ENCODE peak calls at places on chromosomes 11 and 22, in four cellular contexts. L, C, K and O are unnamed samples.

GRCh38 chr22:29797351-29797750 is 30.2 kb downstream of the UQCR10 start:
- DNase-seq in L (no peak), K (no peak), C (no peak), O (no peak)

GRCh38 chr22:44211946-44212930 is 31.5 kb downstream of the PARVG start:
- DNase-seq in K (no peak), L (no peak), C (no peak), O (no peak)

GRCh38 chr11:108895579-108896480 is 231.0 kb downstream of the DDX10 start:
- DNase-seq in C (no peak), K (peak), L (no peak), O (no peak)

GRCh38 chr11:65891180-65892136 is 985 bp downstream of the CCDC85B start:
- DNase-seq in L (no peak), K (peak), C (no peak), O (no peak)

GRCh38 chr22:47126344-47126811 is 363.9 kb downstream of the TBC1D22A start:
- DNase-seq in L (no peak), K (no peak), C (no peak), O (no peak)

GRCh38 chr11:70159612-70160570 is 43.2 kb upstream of the FADD start:
- DNase-seq in L (no peak), C (no peak), K (no peak), O (peak)

GRCh38 chr11:48141475-48142100 is 75.0 kb upstream of the OR4B1 start:
- DNase-seq in K (no peak), L (no peak), C (no peak), O (no peak)

GRCh38 chr11:16800382-16800781 is 61.9 kb downstream of the C11orf58 start:
- DNase-seq in K (no peak), L (no peak), C (no peak), O (no peak)

GRCh38 chr11:16911186-16911585 is 103.0 kb downstream of the PLEKHA7 start:
- DNase-seq in K (no peak), C (no peak), L (no peak), O (no peak)

GRCh38 chr11:80595011-80595410 is 1154.2 kb upstream of the TENM4 start:
- DNase-seq in K (peak), C (no peak), L (no peak), O (no peak)

GRCh38 chr11:113991718-113992458 is 17.0 kb downstream of the HTR3A start:
- DNase-seq in C (no peak), K (no peak), L (no peak), O (no peak)

GRCh38 chr11:10725114-10725906 is 25.7 kb upstream of the CTR9 start:
- DNase-seq in C (no peak), K (no peak), L (no peak), O (peak)

GRCh38 chr11:120184946-120185677 is 25.7 kb upstream of the OAF start:
- DNase-seq in L (no peak), K (peak), C (no peak), O (no peak)

GRCh38 chr11:70871881-70872280 is 380.5 kb downstream of the SHANK2 start:
- DNase-seq in C (no peak), L (no peak), K (no peak), O (no peak)

GRCh38 chr22:24727218-24727851 is 47.2 kb downstream of the PIWIL3 start:
- DNase-seq in K (peak), L (peak), C (no peak), O (peak)

GRCh38 chr11:68025047-68025446 is 5.4 kb upstream of the NDUFS8 start:
- DNase-seq in K (no peak), L (no peak), C (no peak), O (no peak)

GRCh38 chr11:27291302-27291889 is 71.6 kb downstream of the CCDC34 start:
- DNase-seq in C (no peak), L (no peak), K (no peak), O (peak)

GRCh38 chr11:101129203-101129943 is at the start of gene PGR:
- DNase-seq in C (no peak), K (no peak), L (peak), O (no peak)

GRCh38 chr11:73528420-73528819 is 69.5 kb downstream of the FAM168A start:
- DNase-seq in K (no peak), L (no peak), C (no peak), O (no peak)

GRCh38 chr11:81707881-81708280 is 1025.8 kb downstream of the FAM181B start:
- DNase-seq in L (no peak), K (no peak), C (no peak), O (no peak)

GRCh38 chr11:104968365-104968855 is at the start of gene CASP4:
- DNase-seq in K (peak), L (no peak), C (no peak), O (peak)

GRCh38 chr11:89015614-89016013 is 50.2 kb downstream of the GRM5 start:
- DNase-seq in C (no peak), L (no peak), K (no peak), O (no peak)

GRCh38 chr11:65897020-65897471 is 3.1 kb downstream of the FOSL1 start:
- DNase-seq in C (no peak), K (no peak), L (no peak), O (no peak)

GRCh38 chr22:33467067-33467466 is 408.9 kb upstream of the SYN3 start:
- DNase-seq in C (no peak), K (no peak), L (no peak), O (no peak)

GRCh38 chr22:33465554-33465953 is 407.4 kb upstream of the SYN3 start:
- DNase-seq in K (no peak), C (no peak), L (no peak), O (no peak)

GRCh38 chr22:33467718-33468117 is 409.5 kb upstream of the SYN3 start:
- DNase-seq in L (no peak), K (no peak), C (no peak), O (no peak)

GRCh38 chr22:33464698-33465097 is 406.5 kb upstream of the SYN3 start:
- DNase-seq in C (no peak), K (no peak), L (no peak), O (no peak)

GRCh38 chr22:33461698-33462434 is 403.7 kb upstream of the SYN3 start:
- DNase-seq in C (no peak), L (no peak), K (no peak), O (no peak)
- TF ChIP-seq MAX in C (no peak), L (no peak), K (no peak), O (no peak)

GRCh38 chr11:134712228-134713145 is 300.4 kb upstream of the B3GAT1 start:
- DNase-seq in K (no peak), C (no peak), L (peak), O (no peak)
- TF ChIP-seq FOSL1 in K (no peak), C (no peak), L (no peak), O (no peak)

GRCh38 chr22:35401863-35402262 is 1.9 kb downstream of the MCM5 start:
- DNase-seq in K (no peak), L (no peak), C (no peak), O (no peak)
- H3K4me2 ChIP-seq in K (peak), L (peak), C (peak), O (peak)

DNA sequence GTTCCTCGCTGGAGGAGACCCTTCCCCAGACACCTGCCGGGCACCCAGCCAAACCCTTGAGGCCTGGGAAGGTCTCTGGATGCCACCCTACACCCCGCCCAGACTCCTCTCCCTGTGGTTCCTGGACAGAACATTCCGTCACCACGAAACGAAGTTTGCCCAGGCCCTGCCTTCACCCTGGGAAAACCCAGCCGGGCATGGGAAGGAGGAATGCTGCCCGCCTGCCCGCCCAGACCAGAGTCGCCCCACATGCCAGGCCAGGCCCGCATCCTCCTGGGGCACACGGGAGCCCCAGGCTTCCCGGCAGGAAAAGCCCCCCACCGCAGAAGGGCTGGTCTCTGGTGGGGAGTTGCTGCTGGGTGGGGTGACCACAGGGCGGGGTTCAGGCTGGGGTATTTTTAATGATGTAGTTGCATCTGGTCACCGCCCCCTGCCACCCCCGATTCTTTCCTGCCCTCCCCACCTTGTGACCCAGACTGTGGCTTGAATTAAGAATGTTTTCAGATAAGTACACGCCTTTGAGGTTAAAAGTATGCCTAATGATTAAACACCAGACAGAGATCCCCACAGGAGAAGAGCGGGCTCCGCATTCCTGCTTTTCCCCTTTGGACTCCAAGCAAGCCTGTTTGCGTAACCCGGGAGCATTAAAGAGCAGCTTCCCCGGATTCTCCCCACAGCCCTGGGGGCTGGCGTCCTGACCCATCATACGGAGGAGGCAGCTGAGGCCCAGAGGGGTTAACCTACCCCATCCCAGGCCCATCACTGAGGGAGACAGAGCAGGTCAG is 44.6 kb upstream of the PPARA start:
- DNase-seq in C (no peak), L (no peak), K (peak), O (no peak)
- TF ChIP-seq MAX in C (no peak), L (no peak), K (peak), O (no peak)

DNA sequence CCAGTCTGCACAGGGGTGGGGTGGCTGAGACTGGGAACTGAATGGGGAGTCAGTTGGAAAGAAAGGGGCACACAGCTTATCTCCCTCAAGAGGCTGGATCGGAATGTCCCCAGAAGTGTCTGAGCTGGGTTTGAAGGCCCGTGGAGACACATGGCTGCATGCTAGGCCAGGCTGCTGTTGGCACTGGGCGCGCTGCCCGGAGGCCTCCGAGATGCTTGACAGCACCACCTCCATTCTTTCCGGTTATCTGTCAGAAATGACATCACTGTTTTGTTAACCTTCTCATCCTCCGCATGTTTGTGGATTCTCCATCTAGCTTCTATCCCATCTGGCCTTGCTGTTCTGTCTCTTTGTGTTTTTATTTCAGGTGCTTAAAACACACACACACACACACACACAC is 85.5 kb downstream of the APIP start:
- DNase-seq in C (no peak), L (no peak), K (no peak), O (no peak)
- TF ChIP-seq FOSL1 in C (no peak), L (no peak), K (no peak), O (no peak)

GRCh38 chr22:45235851-45236342 is 4.8 kb downstream of the KIAA0930 start:
- DNase-seq in L (no peak), K (no peak), C (no peak), O (no peak)

GRCh38 chr22:45237065-45237990 is 3.4 kb downstream of the KIAA0930 start:
- DNase-seq in C (no peak), K (peak), L (no peak), O (no peak)

GRCh38 chr22:45233827-45234226 is 6.9 kb downstream of the KIAA0930 start:
- DNase-seq in K (no peak), C (no peak), L (no peak), O (no peak)

GRCh38 chr22:45233386-45233785 is 7.3 kb downstream of the KIAA0930 start:
- DNase-seq in L (no peak), C (no peak), K (no peak), O (no peak)

DNA sequence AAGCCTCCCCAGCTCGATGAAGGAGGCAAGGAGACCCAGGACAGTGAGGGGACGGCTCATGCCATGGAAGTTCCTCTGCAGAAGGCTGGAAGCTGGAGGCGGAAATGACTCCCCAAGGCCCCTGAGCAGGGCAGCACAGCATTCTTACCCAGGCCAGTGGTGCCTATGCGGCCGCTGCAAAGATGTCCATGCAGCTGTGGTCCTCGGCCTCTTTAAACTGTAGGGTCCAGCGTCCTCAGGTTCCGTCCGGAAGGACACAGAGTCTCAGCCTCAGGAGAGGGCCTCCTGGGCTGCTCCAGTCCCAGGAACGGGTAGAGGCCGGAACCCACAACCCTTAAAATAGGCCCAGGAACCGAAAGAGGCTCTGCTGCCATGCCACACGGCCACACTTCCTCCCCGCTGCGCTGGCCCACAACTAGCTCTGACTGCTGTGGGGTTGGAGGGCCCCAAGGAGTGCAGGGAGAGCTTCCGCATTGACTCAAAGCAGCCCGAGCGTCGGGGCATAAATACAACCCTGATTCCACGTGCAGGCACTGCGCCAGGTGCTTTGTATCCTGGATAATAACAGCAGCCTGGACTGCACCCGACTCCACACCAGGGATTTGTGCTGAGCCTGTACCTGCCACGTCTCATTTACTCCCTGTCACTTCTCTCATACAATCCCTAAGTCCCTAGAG is 5.5 kb downstream of the KIAA0930 start:
- DNase-seq in K (no peak), L (no peak), C (no peak), O (no peak)
- H3K4me2 ChIP-seq in K (no peak), L (no peak), C (no peak), O (no peak)

DNA sequence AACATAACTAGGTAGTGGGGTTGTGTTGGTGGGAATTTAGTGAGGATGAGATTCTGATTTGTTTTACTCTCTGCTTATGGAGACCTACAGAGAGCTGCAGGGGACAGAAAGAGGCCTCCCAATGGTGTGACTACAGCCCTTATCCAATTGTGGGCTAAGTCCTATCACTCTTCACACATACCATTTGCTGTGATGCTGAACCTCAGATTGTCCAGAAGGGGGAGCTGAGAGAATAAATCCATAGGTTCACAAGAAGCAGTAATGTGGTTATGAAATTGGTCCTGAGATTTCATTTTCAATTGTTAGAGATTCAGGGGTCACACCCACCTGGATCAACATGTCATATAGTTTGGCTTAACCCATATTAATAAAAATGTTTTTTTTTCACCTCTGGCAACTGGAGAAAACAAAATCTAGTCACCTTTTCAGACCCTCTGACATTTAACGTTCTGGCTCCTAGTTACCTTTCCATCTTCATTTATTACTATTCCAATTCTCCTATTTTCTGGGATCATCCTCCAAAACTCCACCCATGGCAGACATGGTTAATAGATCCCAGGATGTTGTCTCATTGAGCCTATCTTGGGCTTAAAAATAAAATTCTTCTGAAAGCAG is 53.3 kb upstream of the PTPN5 start:
- DNase-seq in C (no peak), K (peak), L (peak), O (peak)
- TF ChIP-seq MAX in C (no peak), K (no peak), L (no peak), O (no peak)

GRCh38 chr11:116644201-116644947 is 128.4 kb downstream of the BUD13 start:
- DNase-seq in L (no peak), C (no peak), K (no peak), O (no peak)
- TF ChIP-seq FOSL1 in L (no peak), C (no peak), K (no peak), O (no peak)